ENCODE peak calls at places on chromosomes 4 and X, in four cellular contexts. G is left lung, S is HCT116, M is WTC11. O is an unnamed sample.

GRCh38 chr4:72136429-72136828 is 104.6 kb downstream of the NPFFR2 start:
- DNase-seq in G (no peak), S (no peak), M (no peak), O (no peak)

GRCh38 chr4:56861365-56861764 is 39.9 kb upstream of the SPINK2 start:
- DNase-seq in G (no peak), S (no peak), M (peak), O (no peak)

GRCh38 chr4:46266106-46266505 is 123.8 kb downstream of the GABRA2 start:
- DNase-seq in G (no peak), S (no peak), M (no peak), O (no peak)

GRCh38 chrX:155334486-155335316 is at the start of gene CLIC2:
- DNase-seq in G (peak), S (no peak), M (no peak), O (no peak)

GRCh38 chr4:182264139-182264752 is 21.0 kb downstream of the TENM3 start:
- DNase-seq in G (no peak), S (no peak), M (no peak), O (no peak)

GRCh38 chr4:10121568-10122097 is 5.0 kb upstream of the WDR1 start:
- DNase-seq in G (no peak), S (no peak), M (no peak), O (no peak)

GRCh38 chrX:24838624-24839023 is 144.9 kb downstream of the POLA1 start:
- DNase-seq in G (no peak), S (no peak), M (no peak), O (peak)

GRCh38 chrX:152896450-152896849 is 1.4 kb upstream of the ZNF185 start:
- DNase-seq in G (no peak), S (peak), M (no peak), O (no peak)

GRCh38 chrX:132218100-132218807 is 993 bp downstream of the RAP2C start:
- DNase-seq in G (peak), S (peak), M (peak), O (peak)

GRCh38 chrX:129693343-129693742 is 38.6 kb upstream of the APLN start:
- DNase-seq in G (no peak), S (no peak), M (no peak), O (no peak)

GRCh38 chr4:76803522-76803921 is 94.4 kb downstream of the SOWAHB start:
- DNase-seq in G (no peak), S (no peak), M (no peak), O (no peak)

GRCh38 chrX:1164322-1165288 is 47.8 kb downstream of the CRLF2 start:
- DNase-seq in G (no peak), S (no peak), M (peak), O (peak)

GRCh38 chrX:129717902-129718301 is 20.9 kb upstream of the XPNPEP2 start:
- DNase-seq in G (no peak), S (no peak), M (no peak), O (no peak)

GRCh38 chrX:39427492-39428289 is 626.4 kb downstream of the MID1IP1 start:
- DNase-seq in G (no peak), S (no peak), M (no peak), O (no peak)

GRCh38 chr4:104494822-104495559 is at the start of gene CXXC4:
- DNase-seq in G (peak), S (peak), M (peak), O (peak)

GRCh38 chr4:150863456-150863855 is 151.6 kb downstream of the LRBA start:
- DNase-seq in G (no peak), S (no peak), M (no peak), O (no peak)

GRCh38 chrX:130339408-130340222 is at the start of gene SLC25A14:
- DNase-seq in G (peak), S (peak), M (peak), O (peak)

GRCh38 chrX:13005671-13006473 is 31.0 kb downstream of the TMSB4X start:
- DNase-seq in G (no peak), S (no peak), M (no peak), O (no peak)

GRCh38 chr4:23818097-23818648 is 71.7 kb downstream of the PPARGC1A start:
- DNase-seq in G (no peak), S (no peak), M (no peak), O (no peak)

GRCh38 chr4:118206627-118207026 is 146.2 kb downstream of the PRSS12 start:
- DNase-seq in G (no peak), S (no peak), M (no peak), O (no peak)

GRCh38 chr4:20618010-20618409 is 82.2 kb upstream of the PACRGL start:
- DNase-seq in G (peak), S (no peak), M (no peak), O (no peak)

GRCh38 chrX:66203114-66203513 is 39.1 kb downstream of the HEPH start:
- DNase-seq in G (no peak), S (no peak), M (no peak), O (no peak)

GRCh38 chr4:53928825-53929224 is 135.6 kb downstream of the CHIC2 start:
- DNase-seq in G (no peak), S (no peak), M (no peak), O (no peak)

GRCh38 chrX:131213400-131213799 is 75.7 kb downstream of the IGSF1 start:
- DNase-seq in G (no peak), S (no peak), M (no peak), O (no peak)

GRCh38 chr4:145041378-145041777 is 56.6 kb downstream of the ANAPC10 start:
- DNase-seq in G (no peak), S (no peak), M (no peak), O (no peak)

GRCh38 chr4:121669163-121669550 is 27.6 kb downstream of the ANXA5 start:
- DNase-seq in G (no peak), S (no peak), M (no peak), O (no peak)

GRCh38 chr4:175874290-175874689 is 62.2 kb upstream of the GPM6A start:
- DNase-seq in G (no peak), S (no peak), M (no peak), O (no peak)

GRCh38 chr4:154958621-154959358 is 177.7 kb downstream of the RBM46 start:
- DNase-seq in G (no peak), S (no peak), M (no peak), O (no peak)

GRCh38 chr4:161564230-161564834 is 599.5 kb downstream of the FSTL5 start:
- DNase-seq in G (no peak), S (no peak), M (no peak), O (no peak)
- TF ChIP-seq CTCF in G (no peak), S (peak), M (no peak), O (peak)

DNA sequence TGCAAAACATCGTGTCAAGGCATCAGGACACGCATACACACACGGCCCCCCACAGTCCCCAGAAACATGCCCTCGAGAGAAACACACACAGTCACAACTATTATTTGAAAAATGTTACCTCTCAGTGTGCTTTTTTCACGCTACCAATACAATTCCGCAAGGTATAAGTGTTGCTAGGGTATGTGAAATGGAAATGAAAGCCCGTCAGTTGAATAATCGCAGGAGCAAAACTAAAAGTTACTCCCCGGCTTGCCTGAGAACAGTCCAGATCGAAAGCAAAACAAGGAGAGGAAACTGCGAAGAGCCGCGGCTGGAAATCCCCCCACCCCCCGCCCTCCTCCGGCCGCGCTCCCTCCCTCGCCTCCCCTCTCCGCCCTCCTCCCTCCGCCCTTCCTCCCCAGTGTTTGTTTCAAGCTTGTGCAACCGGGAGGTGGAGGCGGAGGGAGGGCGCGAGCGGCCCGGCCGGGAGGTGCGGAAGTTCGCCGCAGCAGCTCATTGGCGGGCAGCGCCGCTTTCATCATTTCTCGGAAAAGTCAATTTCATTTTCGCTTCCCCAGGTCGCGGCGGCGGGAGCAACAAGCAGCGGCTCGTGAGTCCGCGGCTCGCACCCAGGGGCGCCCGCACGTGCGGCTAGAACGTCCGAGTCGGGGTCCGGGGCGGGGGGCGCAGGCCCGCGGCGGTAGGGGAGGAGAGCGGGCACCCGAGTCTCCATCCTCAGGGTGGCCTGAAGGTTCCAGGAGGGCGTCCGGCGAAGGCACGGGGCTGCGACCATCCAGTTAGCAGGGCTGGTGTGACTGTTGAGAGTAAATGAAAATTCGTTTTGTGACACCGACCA is at the start of gene IRF2:
- DNase-seq in G (peak), S (peak), M (peak), O (peak)
- TF ChIP-seq CTCF in G (peak), S (no peak), M (no peak), O (peak)

GRCh38 chr4:59925290-59925689 is 1274.8 kb upstream of the ADGRL3 start:
- DNase-seq in G (no peak), S (no peak), M (no peak), O (no peak)

GRCh38 chr4:59920414-59920813 is 1279.7 kb upstream of the ADGRL3 start:
- DNase-seq in G (no peak), S (no peak), M (peak), O (no peak)
- TF ChIP-seq CTCF in G (no peak), S (no peak), M (no peak), O (no peak)

DNA sequence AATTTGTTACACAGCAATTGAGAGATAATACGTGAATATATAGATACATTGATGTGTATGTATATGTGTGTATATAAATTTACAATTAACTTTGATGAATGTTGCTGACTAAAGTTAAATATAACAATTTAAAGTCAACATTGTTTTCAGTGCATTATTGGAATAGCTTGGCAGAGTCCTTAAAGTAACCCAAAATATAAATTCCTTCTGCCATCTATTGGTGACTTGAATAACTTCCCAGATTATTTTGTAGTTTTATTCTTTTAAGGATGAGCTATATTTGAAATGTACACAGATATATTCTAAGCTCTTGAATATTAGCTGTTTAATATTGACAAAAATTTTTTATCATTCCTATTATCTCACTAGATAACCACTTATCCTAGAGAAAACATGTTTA is 298.2 kb upstream of the FSTL5 start:
- DNase-seq in G (no peak), S (peak), M (no peak), O (no peak)
- TF ChIP-seq CTCF in G (no peak), S (peak), M (no peak), O (peak)

O was measured in neural crest cell.